ENCODE peak calls at places on chromosomes 2 and 18, in six cellular contexts. One of them, this sample, is unnamed.

GRCh38 chr2:199261221-199261620 is 196.5 kb downstream of the SATB2 start:
- DNase-seq in heart left ventricle: no peak
- DNase-seq in transverse colon: no peak
- DNase-seq in Peyer's patch: no peak
- DNase-seq in IMR-90: peak; percentile 47
- DNase-seq in adrenal gland: peak; percentile 70
- DNase-seq in this sample: no peak

GRCh38 chr18:63237911-63238710 is 81.5 kb downstream of the BCL2 start:
- DNase-seq in heart left ventricle: peak; percentile 47
- DNase-seq in transverse colon: peak; percentile 35
- DNase-seq in Peyer's patch: no peak
- DNase-seq in IMR-90: peak; percentile 85
- DNase-seq in adrenal gland: no peak
- DNase-seq in this sample: peak; percentile 63

GRCh38 chr2:25204190-25204838 is 35.9 kb upstream of the POMC start:
- DNase-seq in heart left ventricle: no peak
- DNase-seq in transverse colon: no peak
- DNase-seq in Peyer's patch: no peak
- DNase-seq in IMR-90: no peak
- DNase-seq in adrenal gland: no peak
- DNase-seq in this sample: no peak

GRCh38 chr2:16225545-16225944 is 285.2 kb downstream of the MYCN start:
- DNase-seq in heart left ventricle: no peak
- DNase-seq in transverse colon: no peak
- DNase-seq in Peyer's patch: no peak
- DNase-seq in IMR-90: no peak
- DNase-seq in adrenal gland: no peak
- DNase-seq in this sample: no peak

GRCh38 chr2:238596571-238597551 is 170.1 kb downstream of the ASB1 start:
- DNase-seq in heart left ventricle: peak; percentile 84
- DNase-seq in transverse colon: peak; percentile 17
- DNase-seq in Peyer's patch: no peak
- DNase-seq in IMR-90: peak; percentile 71
- DNase-seq in adrenal gland: peak; percentile 88
- DNase-seq in this sample: peak; percentile 48

GRCh38 chr2:217521820-217522219 is 481.0 kb downstream of the TNS1 start:
- DNase-seq in heart left ventricle: no peak
- DNase-seq in transverse colon: no peak
- DNase-seq in Peyer's patch: no peak
- DNase-seq in IMR-90: no peak
- DNase-seq in adrenal gland: no peak
- DNase-seq in this sample: no peak

GRCh38 chr18:3703732-3704176 is 253.8 kb downstream of the TGIF1 start:
- DNase-seq in heart left ventricle: peak; percentile 61
- DNase-seq in transverse colon: peak; percentile 74
- DNase-seq in Peyer's patch: peak; percentile 77
- DNase-seq in IMR-90: peak; percentile 73
- DNase-seq in adrenal gland: peak; percentile 86
- DNase-seq in this sample: peak; percentile 71

GRCh38 chr18:51107082-51107481 is 77.1 kb downstream of the SMAD4 start:
- DNase-seq in heart left ventricle: no peak
- DNase-seq in transverse colon: no peak
- DNase-seq in Peyer's patch: no peak
- DNase-seq in IMR-90: no peak
- DNase-seq in adrenal gland: no peak
- DNase-seq in this sample: no peak

GRCh38 chr2:38581193-38582147 is 21.3 kb downstream of the HNRNPLL start:
- DNase-seq in heart left ventricle: no peak
- DNase-seq in transverse colon: peak; percentile 36
- DNase-seq in Peyer's patch: no peak
- DNase-seq in IMR-90: peak; percentile 82
- DNase-seq in adrenal gland: peak; percentile 70
- DNase-seq in this sample: peak; percentile 52

GRCh38 chr2:69770193-69770702 is 28.3 kb downstream of the ANXA4 start:
- DNase-seq in heart left ventricle: no peak
- DNase-seq in transverse colon: peak; percentile 65
- DNase-seq in Peyer's patch: peak; percentile 51
- DNase-seq in IMR-90: peak; percentile 88
- DNase-seq in adrenal gland: no peak
- DNase-seq in this sample: no peak

GRCh38 chr2:29747786-29748470 is 173.5 kb downstream of the ALK start:
- DNase-seq in heart left ventricle: no peak
- DNase-seq in transverse colon: no peak
- DNase-seq in Peyer's patch: no peak
- DNase-seq in IMR-90: peak; percentile 93
- DNase-seq in adrenal gland: no peak
- DNase-seq in this sample: no peak

GRCh38 chr2:45937990-45938389 is 286.5 kb downstream of the PRKCE start:
- DNase-seq in heart left ventricle: no peak
- DNase-seq in transverse colon: no peak
- DNase-seq in Peyer's patch: no peak
- DNase-seq in IMR-90: no peak
- DNase-seq in adrenal gland: peak; percentile 49
- DNase-seq in this sample: no peak

GRCh38 chr2:1769703-1770422 is 25.5 kb upstream of the PXDN start:
- DNase-seq in heart left ventricle: peak; percentile 55
- DNase-seq in transverse colon: peak; percentile 88
- DNase-seq in Peyer's patch: no peak
- DNase-seq in IMR-90: peak; percentile 62
- DNase-seq in adrenal gland: peak; percentile 70
- DNase-seq in this sample: peak; percentile 44

GRCh38 chr2:119240311-119241204 is 16.9 kb downstream of the STEAP3 start:
- DNase-seq in heart left ventricle: peak; percentile 89
- DNase-seq in transverse colon: peak; percentile 60
- DNase-seq in Peyer's patch: peak; percentile 61
- DNase-seq in IMR-90: peak; percentile 83
- DNase-seq in adrenal gland: peak; percentile 87
- DNase-seq in this sample: no peak

GRCh38 chr18:63339920-63340484 is 20.4 kb upstream of the BCL2 start:
- DNase-seq in heart left ventricle: no peak
- DNase-seq in transverse colon: no peak
- DNase-seq in Peyer's patch: no peak
- DNase-seq in IMR-90: peak; percentile 41
- DNase-seq in adrenal gland: no peak
- DNase-seq in this sample: peak; percentile 54

GRCh38 chr2:235577404-235578330 is 83.8 kb downstream of the AGAP1 start:
- DNase-seq in heart left ventricle: peak; percentile 71
- DNase-seq in transverse colon: no peak
- DNase-seq in Peyer's patch: no peak
- DNase-seq in IMR-90: peak; percentile 70
- DNase-seq in adrenal gland: no peak
- DNase-seq in this sample: peak; percentile 62

GRCh38 chr2:54639609-54640008 is 83.9 kb upstream of the EML6 start:
- DNase-seq in heart left ventricle: peak; percentile 57
- DNase-seq in transverse colon: no peak
- DNase-seq in Peyer's patch: no peak
- DNase-seq in IMR-90: peak; percentile 16
- DNase-seq in adrenal gland: peak; percentile 67
- DNase-seq in this sample: no peak

GRCh38 chr2:187124514-187124913 is 275.5 kb upstream of the ZSWIM2 start:
- DNase-seq in heart left ventricle: no peak
- DNase-seq in transverse colon: no peak
- DNase-seq in Peyer's patch: no peak
- DNase-seq in IMR-90: no peak
- DNase-seq in adrenal gland: no peak
- DNase-seq in this sample: no peak

GRCh38 chr2:7881456-7881855 is 800.4 kb upstream of the ID2 start:
- DNase-seq in heart left ventricle: no peak
- DNase-seq in transverse colon: no peak
- DNase-seq in Peyer's patch: no peak
- DNase-seq in IMR-90: no peak
- DNase-seq in adrenal gland: no peak
- DNase-seq in this sample: no peak

GRCh38 chr2:28352104-28352503 is 40.6 kb upstream of the FOSL2 start:
- DNase-seq in heart left ventricle: no peak
- DNase-seq in transverse colon: no peak
- DNase-seq in Peyer's patch: peak; percentile 27
- DNase-seq in IMR-90: no peak
- DNase-seq in adrenal gland: no peak
- DNase-seq in this sample: no peak

GRCh38 chr2:231590614-231591013 is 2.0 kb upstream of the TEX44 start:
- DNase-seq in heart left ventricle: no peak
- DNase-seq in transverse colon: no peak
- DNase-seq in Peyer's patch: no peak
- DNase-seq in IMR-90: no peak
- DNase-seq in adrenal gland: no peak
- DNase-seq in this sample: no peak

GRCh38 chr2:96151595-96152300 is 6.5 kb upstream of the DUSP2 start:
- DNase-seq in heart left ventricle: no peak
- DNase-seq in transverse colon: no peak
- DNase-seq in Peyer's patch: no peak
- DNase-seq in IMR-90: no peak
- DNase-seq in adrenal gland: no peak
- DNase-seq in this sample: no peak

DNA sequence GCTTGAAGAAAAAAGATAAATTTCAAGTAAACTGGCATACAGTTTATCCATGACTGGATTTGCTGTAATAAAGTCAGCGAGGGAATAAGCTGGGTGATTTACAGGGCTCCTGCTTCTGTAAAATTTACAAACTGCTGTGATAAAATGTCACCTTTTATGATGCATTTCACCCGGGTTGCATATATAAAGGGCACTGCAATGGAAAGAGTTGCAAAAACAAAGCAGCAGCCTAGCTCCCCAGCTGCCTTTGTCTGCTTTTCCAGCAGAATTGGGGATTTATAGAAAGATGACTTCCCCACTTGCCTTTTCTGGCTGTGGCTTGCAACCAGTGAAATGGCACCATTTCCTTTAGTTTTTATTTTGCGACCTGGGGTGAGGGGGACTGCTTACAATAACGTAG is 132.6 kb upstream of the LHCGR start:
- DNase-seq in heart left ventricle: no peak
- DNase-seq in transverse colon: no peak
- DNase-seq in Peyer's patch: no peak
- DNase-seq in IMR-90: no peak
- DNase-seq in adrenal gland: no peak
- DNase-seq in this sample: no peak
- H3K36me3 ChIP-seq in heart left ventricle: no peaks in the 10 kb centered on the region
- H3K36me3 ChIP-seq in transverse colon: no peaks in the 10 kb centered on the region
- H3K36me3 ChIP-seq in Peyer's patch: no peaks in the 10 kb centered on the region
- H3K36me3 ChIP-seq in IMR-90: no peaks in the 10 kb centered on the region
- H3K36me3 ChIP-seq in adrenal gland: no peaks in the 10 kb centered on the region
- H3K36me3 ChIP-seq in this sample: no peaks in the 10 kb centered on the region

GRCh38 chr2:84811839-84812238 is 69.0 kb downstream of the TRABD2A start:
- DNase-seq in heart left ventricle: no peak
- DNase-seq in transverse colon: no peak
- DNase-seq in Peyer's patch: no peak
- DNase-seq in IMR-90: no peak
- DNase-seq in adrenal gland: no peak
- DNase-seq in this sample: no peak

GRCh38 chr2:84801816-84802215 is 79.1 kb downstream of the TRABD2A start:
- DNase-seq in heart left ventricle: no peak
- DNase-seq in transverse colon: no peak
- DNase-seq in Peyer's patch: no peak
- DNase-seq in IMR-90: peak; percentile 4
- DNase-seq in adrenal gland: no peak
- DNase-seq in this sample: no peak

GRCh38 chr2:84808279-84808678 is 72.6 kb downstream of the TRABD2A start:
- DNase-seq in heart left ventricle: no peak
- DNase-seq in transverse colon: no peak
- DNase-seq in Peyer's patch: no peak
- DNase-seq in IMR-90: peak; percentile 4
- DNase-seq in adrenal gland: no peak
- DNase-seq in this sample: no peak

GRCh38 chr2:84805250-84805917 is 75.5 kb downstream of the TRABD2A start:
- DNase-seq in heart left ventricle: no peak
- DNase-seq in transverse colon: no peak
- DNase-seq in Peyer's patch: no peak
- DNase-seq in IMR-90: peak; percentile 44
- DNase-seq in adrenal gland: no peak
- DNase-seq in this sample: no peak

GRCh38 chr2:84807063-84807485 is 73.8 kb downstream of the TRABD2A start:
- DNase-seq in heart left ventricle: no peak
- DNase-seq in transverse colon: peak; percentile 20
- DNase-seq in Peyer's patch: no peak
- DNase-seq in IMR-90: peak; percentile 100
- DNase-seq in adrenal gland: peak; percentile 57
- DNase-seq in this sample: peak; percentile 35
- H3K4me1 ChIP-seq in heart left ventricle: peaks cover 7% of the 10 kb centered on the region
- H3K4me1 ChIP-seq in transverse colon: no peaks in the 10 kb centered on the region
- H3K4me1 ChIP-seq in Peyer's patch: no peaks in the 10 kb centered on the region
- H3K4me1 ChIP-seq in IMR-90: peaks cover 11% of the 10 kb centered on the region
- H3K4me1 ChIP-seq in adrenal gland: no peaks in the 10 kb centered on the region
- H3K4me1 ChIP-seq in this sample: peaks cover 6% of the 10 kb centered on the region

GRCh38 chr2:203327918-203328734 is at the start of gene ABI2:
- DNase-seq in heart left ventricle: peak; percentile 89
- DNase-seq in transverse colon: peak; percentile 80
- DNase-seq in Peyer's patch: peak; percentile 83
- DNase-seq in IMR-90: peak; percentile 69
- DNase-seq in adrenal gland: peak; percentile 89
- DNase-seq in this sample: peak; percentile 56
- TF ChIP-seq POLR2A in heart left ventricle: peak; percentile 35
- TF ChIP-seq POLR2A in transverse colon: no peak
- TF ChIP-seq POLR2A in Peyer's patch: no peak
- TF ChIP-seq POLR2A in IMR-90: peak; percentile 17
- TF ChIP-seq POLR2A in adrenal gland: peak; percentile 23
- TF ChIP-seq POLR2A in this sample: peak; percentile 47

GRCh38 chr2:171837736-171838135 is 56.3 kb downstream of the SLC25A12 start:
- DNase-seq in heart left ventricle: no peak
- DNase-seq in transverse colon: no peak
- DNase-seq in Peyer's patch: no peak
- DNase-seq in IMR-90: peak; percentile 24
- DNase-seq in adrenal gland: no peak
- DNase-seq in this sample: peak; percentile 13
- H3K36me3 ChIP-seq in heart left ventricle: peaks cover 57% of the 10 kb centered on the region
- H3K36me3 ChIP-seq in transverse colon: no peaks in the 10 kb centered on the region
- H3K36me3 ChIP-seq in Peyer's patch: no peaks in the 10 kb centered on the region
- H3K36me3 ChIP-seq in IMR-90: peaks cover 20% of the 10 kb centered on the region
- H3K36me3 ChIP-seq in adrenal gland: no peaks in the 10 kb centered on the region
- H3K36me3 ChIP-seq in this sample: no peaks in the 10 kb centered on the region

This sample was measured in tibial nerve.